ENCODE peak calls at places on chromosomes 2 and 18, in ten cellular contexts. One of them, this sample, is unnamed.
A peak's percentile ranks its signal among the peaks of the same experiment; 100 is the strongest.

GRCh38 chr2:114651933-114652332 is 209.5 kb downstream of the DPP10 start:
- DNase-seq in GM13976: no peak
- DNase-seq in NCI-H146: no peak
- DNase-seq in stimulated activated CD4-positive, alpha-beta T cell treated with anti-CD3 and anti-CD28 coated beads, Interleukin-15, amount 100 ng/mL, for 24 hours: no peak
- DNase-seq in activated T-helper 9 cell treated with anti-CD3 and anti-CD28 coated beads, Interleukin-2, amount 50 U/mL, for 16 hours: no peak
- DNase-seq in activated CD4-positive, alpha-beta T cell treated with anti-CD3 and anti-CD28 coated beads, Interleukin-2, amount 50 U/mL, for 48 hours: no peak
- DNase-seq in HEK293T: no peak
- DNase-seq in breast epithelium: no peak
- DNase-seq in Daoy: no peak
- DNase-seq in naive B cell: no peak
- DNase-seq in this sample: no peak

GRCh38 chr2:25341753-25342371 is at the start of gene DNMT3A:
- DNase-seq in stimulated activated CD4-positive, alpha-beta T cell treated with anti-CD3 and anti-CD28 coated beads, Interleukin-15, amount 100 ng/mL, for 24 hours: peak; percentile 77
- DNase-seq in activated T-helper 9 cell treated with anti-CD3 and anti-CD28 coated beads, Interleukin-2, amount 50 U/mL, for 16 hours: peak; percentile 48
- DNase-seq in NCI-H146: peak; percentile 80
- DNase-seq in HEK293T: peak; percentile 72
- DNase-seq in naive B cell: peak; percentile 24
- DNase-seq in activated CD4-positive, alpha-beta T cell treated with anti-CD3 and anti-CD28 coated beads, Interleukin-2, amount 50 U/mL, for 48 hours: peak; percentile 59
- DNase-seq in Daoy: peak; percentile 82
- DNase-seq in breast epithelium: peak; percentile 41
- DNase-seq in GM13976: peak; percentile 82
- DNase-seq in this sample: peak; percentile 89

GRCh38 chr2:71922501-71923142 is 225.0 kb downstream of the CYP26B1 start:
- DNase-seq in naive B cell: no peak
- DNase-seq in stimulated activated CD4-positive, alpha-beta T cell treated with anti-CD3 and anti-CD28 coated beads, Interleukin-15, amount 100 ng/mL, for 24 hours: no peak
- DNase-seq in HEK293T: peak; percentile 3
- DNase-seq in GM13976: no peak
- DNase-seq in breast epithelium: no peak
- DNase-seq in NCI-H146: no peak
- DNase-seq in Daoy: no peak
- DNase-seq in activated T-helper 9 cell treated with anti-CD3 and anti-CD28 coated beads, Interleukin-2, amount 50 U/mL, for 16 hours: no peak
- DNase-seq in activated CD4-positive, alpha-beta T cell treated with anti-CD3 and anti-CD28 coated beads, Interleukin-2, amount 50 U/mL, for 48 hours: no peak
- DNase-seq in this sample: no peak

GRCh38 chr2:31246184-31246852 is 12.4 kb downstream of the EHD3 start:
- DNase-seq in stimulated activated CD4-positive, alpha-beta T cell treated with anti-CD3 and anti-CD28 coated beads, Interleukin-15, amount 100 ng/mL, for 24 hours: no peak
- DNase-seq in naive B cell: no peak
- DNase-seq in activated T-helper 9 cell treated with anti-CD3 and anti-CD28 coated beads, Interleukin-2, amount 50 U/mL, for 16 hours: no peak
- DNase-seq in GM13976: no peak
- DNase-seq in breast epithelium: no peak
- DNase-seq in Daoy: no peak
- DNase-seq in NCI-H146: no peak
- DNase-seq in activated CD4-positive, alpha-beta T cell treated with anti-CD3 and anti-CD28 coated beads, Interleukin-2, amount 50 U/mL, for 48 hours: no peak
- DNase-seq in HEK293T: no peak
- DNase-seq in this sample: no peak

GRCh38 chr2:198441246-198441645 is 636.9 kb downstream of the PLCL1 start:
- DNase-seq in breast epithelium: no peak
- DNase-seq in Daoy: no peak
- DNase-seq in HEK293T: no peak
- DNase-seq in activated CD4-positive, alpha-beta T cell treated with anti-CD3 and anti-CD28 coated beads, Interleukin-2, amount 50 U/mL, for 48 hours: no peak
- DNase-seq in GM13976: no peak
- DNase-seq in naive B cell: no peak
- DNase-seq in stimulated activated CD4-positive, alpha-beta T cell treated with anti-CD3 and anti-CD28 coated beads, Interleukin-15, amount 100 ng/mL, for 24 hours: peak; percentile 5
- DNase-seq in activated T-helper 9 cell treated with anti-CD3 and anti-CD28 coated beads, Interleukin-2, amount 50 U/mL, for 16 hours: no peak
- DNase-seq in NCI-H146: no peak
- DNase-seq in this sample: no peak

GRCh38 chr2:227248876-227249275 is 76.2 kb upstream of the MFF start:
- DNase-seq in activated T-helper 9 cell treated with anti-CD3 and anti-CD28 coated beads, Interleukin-2, amount 50 U/mL, for 16 hours: no peak
- DNase-seq in Daoy: no peak
- DNase-seq in GM13976: no peak
- DNase-seq in stimulated activated CD4-positive, alpha-beta T cell treated with anti-CD3 and anti-CD28 coated beads, Interleukin-15, amount 100 ng/mL, for 24 hours: no peak
- DNase-seq in HEK293T: no peak
- DNase-seq in naive B cell: no peak
- DNase-seq in activated CD4-positive, alpha-beta T cell treated with anti-CD3 and anti-CD28 coated beads, Interleukin-2, amount 50 U/mL, for 48 hours: no peak
- DNase-seq in breast epithelium: no peak
- DNase-seq in NCI-H146: no peak
- DNase-seq in this sample: no peak

GRCh38 chr2:53593891-53594585 is 173.6 kb upstream of the CHAC2 start:
- DNase-seq in GM13976: no peak
- DNase-seq in activated T-helper 9 cell treated with anti-CD3 and anti-CD28 coated beads, Interleukin-2, amount 50 U/mL, for 16 hours: no peak
- DNase-seq in breast epithelium: no peak
- DNase-seq in stimulated activated CD4-positive, alpha-beta T cell treated with anti-CD3 and anti-CD28 coated beads, Interleukin-15, amount 100 ng/mL, for 24 hours: no peak
- DNase-seq in naive B cell: no peak
- DNase-seq in Daoy: peak; percentile 11
- DNase-seq in HEK293T: no peak
- DNase-seq in activated CD4-positive, alpha-beta T cell treated with anti-CD3 and anti-CD28 coated beads, Interleukin-2, amount 50 U/mL, for 48 hours: no peak
- DNase-seq in NCI-H146: no peak
- DNase-seq in this sample: no peak

GRCh38 chr18:12046046-12046750 is 47.4 kb upstream of the ANKRD62 start:
- DNase-seq in naive B cell: no peak
- DNase-seq in activated CD4-positive, alpha-beta T cell treated with anti-CD3 and anti-CD28 coated beads, Interleukin-2, amount 50 U/mL, for 48 hours: no peak
- DNase-seq in Daoy: no peak
- DNase-seq in NCI-H146: no peak
- DNase-seq in stimulated activated CD4-positive, alpha-beta T cell treated with anti-CD3 and anti-CD28 coated beads, Interleukin-15, amount 100 ng/mL, for 24 hours: no peak
- DNase-seq in HEK293T: no peak
- DNase-seq in breast epithelium: no peak
- DNase-seq in GM13976: no peak
- DNase-seq in activated T-helper 9 cell treated with anti-CD3 and anti-CD28 coated beads, Interleukin-2, amount 50 U/mL, for 16 hours: no peak
- DNase-seq in this sample: no peak

GRCh38 chr2:178242552-178242883 is 48.2 kb downstream of the OSBPL6 start:
- DNase-seq in HEK293T: no peak
- DNase-seq in activated T-helper 9 cell treated with anti-CD3 and anti-CD28 coated beads, Interleukin-2, amount 50 U/mL, for 16 hours: no peak
- DNase-seq in NCI-H146: no peak
- DNase-seq in Daoy: no peak
- DNase-seq in activated CD4-positive, alpha-beta T cell treated with anti-CD3 and anti-CD28 coated beads, Interleukin-2, amount 50 U/mL, for 48 hours: no peak
- DNase-seq in naive B cell: no peak
- DNase-seq in stimulated activated CD4-positive, alpha-beta T cell treated with anti-CD3 and anti-CD28 coated beads, Interleukin-15, amount 100 ng/mL, for 24 hours: no peak
- DNase-seq in breast epithelium: no peak
- DNase-seq in GM13976: no peak
- DNase-seq in this sample: no peak

GRCh38 chr2:46351388-46352141 is 54.4 kb downstream of the EPAS1 start:
- DNase-seq in breast epithelium: no peak
- DNase-seq in Daoy: no peak
- DNase-seq in stimulated activated CD4-positive, alpha-beta T cell treated with anti-CD3 and anti-CD28 coated beads, Interleukin-15, amount 100 ng/mL, for 24 hours: peak; percentile 87
- DNase-seq in GM13976: no peak
- DNase-seq in activated T-helper 9 cell treated with anti-CD3 and anti-CD28 coated beads, Interleukin-2, amount 50 U/mL, for 16 hours: peak; percentile 51
- DNase-seq in HEK293T: no peak
- DNase-seq in activated CD4-positive, alpha-beta T cell treated with anti-CD3 and anti-CD28 coated beads, Interleukin-2, amount 50 U/mL, for 48 hours: peak; percentile 79
- DNase-seq in naive B cell: no peak
- DNase-seq in NCI-H146: no peak
- DNase-seq in this sample: no peak

GRCh38 chr2:215917953-215918620 is 95.3 kb downstream of the MREG start:
- DNase-seq in activated T-helper 9 cell treated with anti-CD3 and anti-CD28 coated beads, Interleukin-2, amount 50 U/mL, for 16 hours: no peak
- DNase-seq in naive B cell: no peak
- DNase-seq in stimulated activated CD4-positive, alpha-beta T cell treated with anti-CD3 and anti-CD28 coated beads, Interleukin-15, amount 100 ng/mL, for 24 hours: no peak
- DNase-seq in Daoy: peak; percentile 82
- DNase-seq in breast epithelium: no peak
- DNase-seq in activated CD4-positive, alpha-beta T cell treated with anti-CD3 and anti-CD28 coated beads, Interleukin-2, amount 50 U/mL, for 48 hours: no peak
- DNase-seq in NCI-H146: peak; percentile 69
- DNase-seq in HEK293T: no peak
- DNase-seq in GM13976: peak; percentile 64
- DNase-seq in this sample: peak; percentile 49

GRCh38 chr2:70921839-70922590 is 13.7 kb upstream of the ATP6V1B1 start:
- DNase-seq in HEK293T: no peak
- DNase-seq in breast epithelium: no peak
- DNase-seq in activated CD4-positive, alpha-beta T cell treated with anti-CD3 and anti-CD28 coated beads, Interleukin-2, amount 50 U/mL, for 48 hours: no peak
- DNase-seq in naive B cell: no peak
- DNase-seq in Daoy: peak; percentile 14
- DNase-seq in stimulated activated CD4-positive, alpha-beta T cell treated with anti-CD3 and anti-CD28 coated beads, Interleukin-15, amount 100 ng/mL, for 24 hours: no peak
- DNase-seq in NCI-H146: no peak
- DNase-seq in activated T-helper 9 cell treated with anti-CD3 and anti-CD28 coated beads, Interleukin-2, amount 50 U/mL, for 16 hours: no peak
- DNase-seq in GM13976: no peak
- DNase-seq in this sample: no peak

GRCh38 chr2:40364143-40364903 is 87.6 kb downstream of the SLC8A1 start:
- DNase-seq in breast epithelium: no peak
- DNase-seq in activated T-helper 9 cell treated with anti-CD3 and anti-CD28 coated beads, Interleukin-2, amount 50 U/mL, for 16 hours: no peak
- DNase-seq in GM13976: no peak
- DNase-seq in Daoy: no peak
- DNase-seq in naive B cell: no peak
- DNase-seq in HEK293T: no peak
- DNase-seq in NCI-H146: no peak
- DNase-seq in activated CD4-positive, alpha-beta T cell treated with anti-CD3 and anti-CD28 coated beads, Interleukin-2, amount 50 U/mL, for 48 hours: no peak
- DNase-seq in stimulated activated CD4-positive, alpha-beta T cell treated with anti-CD3 and anti-CD28 coated beads, Interleukin-15, amount 100 ng/mL, for 24 hours: no peak
- DNase-seq in this sample: no peak

GRCh38 chr18:23257686-23258565 is 122.6 kb downstream of the CABLES1 start:
- DNase-seq in Daoy: peak; percentile 23
- DNase-seq in NCI-H146: no peak
- DNase-seq in activated T-helper 9 cell treated with anti-CD3 and anti-CD28 coated beads, Interleukin-2, amount 50 U/mL, for 16 hours: no peak
- DNase-seq in stimulated activated CD4-positive, alpha-beta T cell treated with anti-CD3 and anti-CD28 coated beads, Interleukin-15, amount 100 ng/mL, for 24 hours: no peak
- DNase-seq in HEK293T: no peak
- DNase-seq in activated CD4-positive, alpha-beta T cell treated with anti-CD3 and anti-CD28 coated beads, Interleukin-2, amount 50 U/mL, for 48 hours: no peak
- DNase-seq in GM13976: no peak
- DNase-seq in breast epithelium: no peak
- DNase-seq in naive B cell: peak; percentile 12
- DNase-seq in this sample: no peak

GRCh38 chr18:49861659-49862058 is 48.3 kb upstream of the ACAA2 start:
- DNase-seq in HEK293T: no peak
- DNase-seq in NCI-H146: no peak
- DNase-seq in activated T-helper 9 cell treated with anti-CD3 and anti-CD28 coated beads, Interleukin-2, amount 50 U/mL, for 16 hours: no peak
- DNase-seq in activated CD4-positive, alpha-beta T cell treated with anti-CD3 and anti-CD28 coated beads, Interleukin-2, amount 50 U/mL, for 48 hours: no peak
- DNase-seq in breast epithelium: no peak
- DNase-seq in GM13976: peak; percentile 37
- DNase-seq in naive B cell: no peak
- DNase-seq in stimulated activated CD4-positive, alpha-beta T cell treated with anti-CD3 and anti-CD28 coated beads, Interleukin-15, amount 100 ng/mL, for 24 hours: no peak
- DNase-seq in Daoy: no peak
- DNase-seq in this sample: peak; percentile 33

This sample was measured in GM20000.